ENCODE peak calls at places on chromosomes 6 and 20, in seven cellular contexts. L, U, M, D, G, Y and T are unnamed samples.

GRCh38 chr6:42523158-42523814 is 40.5 kb upstream of the UBR2 start:
- DNase-seq in L (no peak), U (no peak), M (peak), D (no peak), G (no peak), Y (no peak), T (no peak)

GRCh38 chr6:156988276-156989158 is 211.3 kb downstream of the ARID1B start:
- DNase-seq in L (no peak), U (no peak), M (no peak), D (peak), G (no peak), Y (no peak), T (no peak)

GRCh38 chr20:2042400-2042799 is 48.5 kb upstream of the PDYN start:
- DNase-seq in L (no peak), U (no peak), M (peak), D (no peak), G (no peak), Y (no peak), T (no peak)

GRCh38 chr6:88548891-88549505 is 382.9 kb upstream of the CNR1 start:
- DNase-seq in L (no peak), U (no peak), M (no peak), D (no peak), G (no peak), Y (no peak), T (no peak)

GRCh38 chr6:117326396-117326795 is 61.0 kb downstream of the VGLL2 start:
- DNase-seq in L (no peak), U (no peak), M (no peak), D (no peak), G (no peak), Y (no peak), T (no peak)

GRCh38 chr20:54475334-54476287 is at the start of gene DOK5:
- DNase-seq in L (peak), U (no peak), M (peak), D (peak), G (no peak), Y (peak), T (no peak)

GRCh38 chr6:25278914-25279747 is at the start of gene CARMIL1:
- DNase-seq in L (peak), U (peak), M (peak), D (peak), G (no peak), Y (peak), T (peak)

GRCh38 chr6:56840467-56841371 is 114.2 kb upstream of the BEND6 start:
- DNase-seq in L (no peak), U (no peak), M (peak), D (peak), G (no peak), Y (no peak), T (no peak)

GRCh38 chr6:43334466-43335095 is 26.0 kb upstream of the CRIP3 start:
- DNase-seq in L (no peak), U (no peak), M (peak), D (no peak), G (no peak), Y (no peak), T (no peak)

GRCh38 chr6:134853111-134854055 is 96.5 kb downstream of the ALDH8A1 start:
- DNase-seq in L (no peak), U (no peak), M (peak), D (no peak), G (no peak), Y (no peak), T (no peak)

GRCh38 chr20:33733654-33734576 is 2.1 kb downstream of the ZNF341 start:
- DNase-seq in L (no peak), U (no peak), M (peak), D (peak), G (no peak), Y (no peak), T (no peak)

GRCh38 chr20:38139919-38140753 is 24.9 kb downstream of the TGM2 start:
- DNase-seq in L (no peak), U (no peak), M (no peak), D (peak), G (no peak), Y (no peak), T (no peak)

GRCh38 chr6:9208956-9209355 is 773.6 kb upstream of the SLC35B3 start:
- DNase-seq in L (no peak), U (no peak), M (no peak), D (no peak), G (no peak), Y (no peak), T (no peak)

GRCh38 chr6:107491791-107492674 is 2.1 kb downstream of the SOBP start:
- DNase-seq in L (peak), U (no peak), M (peak), D (peak), G (no peak), Y (no peak), T (no peak)

GRCh38 chr6:168159503-168159902 is 80.5 kb upstream of the FRMD1 start:
- DNase-seq in L (no peak), U (no peak), M (no peak), D (no peak), G (no peak), Y (no peak), T (no peak)

GRCh38 chr6:1230281-1230680 is 81.6 kb upstream of the FOXQ1 start:
- DNase-seq in L (no peak), U (no peak), M (no peak), D (no peak), G (no peak), Y (no peak), T (no peak)

GRCh38 chr20:31403886-31404285 is 2.1 kb downstream of the DEFB121 start:
- DNase-seq in L (no peak), U (no peak), M (no peak), D (no peak), G (no peak), Y (no peak), T (no peak)

GRCh38 chr6:137000825-137001224 is 43.9 kb downstream of the IL20RA start:
- DNase-seq in L (no peak), U (no peak), M (no peak), D (no peak), G (no peak), Y (no peak), T (no peak)

GRCh38 chr6:20610636-20611200 is 76.5 kb downstream of the CDKAL1 start:
- DNase-seq in L (no peak), U (no peak), M (peak), D (no peak), G (no peak), Y (no peak), T (no peak)

GRCh38 chr6:142207265-142207877 is 60.3 kb downstream of the VTA1 start:
- DNase-seq in L (peak), U (peak), M (peak), D (peak), G (no peak), Y (peak), T (peak)

GRCh38 chr20:16801919-16802651 is 53.9 kb downstream of the OTOR start:
- DNase-seq in L (peak), U (peak), M (peak), D (peak), G (peak), Y (peak), T (peak)

GRCh38 chr20:38132156-38132909 is 32.7 kb downstream of the TGM2 start:
- DNase-seq in L (no peak), U (no peak), M (no peak), D (peak), G (no peak), Y (no peak), T (no peak)

GRCh38 chr6:97765480-97765879 is 482.5 kb upstream of the MMS22L start:
- DNase-seq in L (no peak), U (no peak), M (peak), D (no peak), G (no peak), Y (no peak), T (no peak)

GRCh38 chr20:10679269-10679668 is 5.5 kb upstream of the JAG1 start:
- DNase-seq in L (no peak), U (no peak), M (no peak), D (no peak), G (no peak), Y (no peak), T (no peak)

GRCh38 chr6:24666097-24666615 is 543 bp downstream of the TDP2 start:
- DNase-seq in L (peak), U (peak), M (peak), D (peak), G (no peak), Y (no peak), T (no peak)

GRCh38 chr6:140535511-140535910 is 1161.1 kb upstream of the CITED2 start:
- DNase-seq in L (no peak), U (no peak), M (no peak), D (no peak), G (no peak), Y (no peak), T (no peak)

GRCh38 chr6:65566117-65566516 is 140.9 kb downstream of the EYS start:
- DNase-seq in L (no peak), U (no peak), M (no peak), D (no peak), G (no peak), Y (no peak), T (no peak)

GRCh38 chr6:169288591-169288990 is 34.9 kb upstream of the THBS2 start:
- DNase-seq in L (no peak), U (no peak), M (peak), D (no peak), G (no peak), Y (no peak), T (no peak)

GRCh38 chr6:158718431-158719126 is 68.7 kb downstream of the SYTL3 start:
- DNase-seq in L (peak), U (no peak), M (peak), D (peak), G (no peak), Y (peak), T (no peak)

GRCh38 chr6:26335631-26336323 is 29.2 kb upstream of the BTN3A2 start:
- DNase-seq in L (no peak), U (no peak), M (no peak), D (no peak), G (no peak), Y (no peak), T (no peak)

GRCh38 chr20:44114755-44115044 is 72.3 kb downstream of the JPH2 start:
- DNase-seq in L (no peak), U (no peak), M (no peak), D (no peak), G (no peak), Y (no peak), T (no peak)

GRCh38 chr6:121993362-121993761 is 406.1 kb upstream of the HSF2 start:
- DNase-seq in L (no peak), U (no peak), M (no peak), D (no peak), G (no peak), Y (no peak), T (no peak)

GRCh38 chr6:16851044-16851540 is 89.8 kb upstream of the ATXN1 start:
- DNase-seq in L (no peak), U (no peak), M (peak), D (no peak), G (no peak), Y (no peak), T (no peak)

GRCh38 chr6:156534594-156534993 is 242.6 kb upstream of the ARID1B start:
- DNase-seq in L (no peak), U (no peak), M (no peak), D (no peak), G (no peak), Y (no peak), T (no peak)

GRCh38 chr20:1633535-1633934 is 13.7 kb upstream of the SIRPB1 start:
- DNase-seq in L (no peak), U (no peak), M (no peak), D (no peak), G (no peak), Y (no peak), T (no peak)